ENCODE peak calls at places on chromosomes 11 and 22, in four cellular contexts. S, R, E and J are unnamed samples.

GRCh38 chr22:48263431-48263765 is 1500.9 kb downstream of the TBC1D22A start:
- DNase-seq in S (no peak), R (no peak), E (no peak), J (no peak)

GRCh38 chr22:36386351-36386899 is 1.3 kb downstream of the MYH9 start:
- DNase-seq in S (no peak), R (peak; percentile 89), E (peak; percentile 43), J (no peak)

GRCh38 chr11:119062779-119063178 is 4.8 kb upstream of the VPS11 start:
- DNase-seq in S (no peak), R (no peak), E (peak; percentile 22), J (no peak)

GRCh38 chr11:74546752-74547151 is 45.6 kb upstream of the POLD3 start:
- DNase-seq in S (no peak), R (no peak), E (no peak), J (peak; percentile 71)

GRCh38 chr22:35995772-35996171 is 32.9 kb downstream of the RBFOX2 start:
- DNase-seq in S (no peak), R (no peak), E (no peak), J (peak; percentile 35)

GRCh38 chr11:104956528-104956927 is 11.8 kb downstream of the CASP4 start:
- DNase-seq in S (no peak), R (no peak), E (peak; percentile 0), J (no peak)

GRCh38 chr11:61173456-61173855 is 12.2 kb upstream of the VPS37C start:
- DNase-seq in S (no peak), R (no peak), E (peak; percentile 49), J (no peak)

GRCh38 chr11:74720596-74721478 is 10.4 kb downstream of the CHRDL2 start:
- DNase-seq in S (no peak), R (peak; percentile 63), E (no peak), J (peak; percentile 65)

GRCh38 chr11:8810331-8811301 is 100.4 kb upstream of the AKIP1 start:
- DNase-seq in S (peak; percentile 82), R (peak; percentile 90), E (no peak), J (peak; percentile 79)

GRCh38 chr11:2203440-2204259 is 32.0 kb upstream of the TH start:
- DNase-seq in S (no peak), R (peak; percentile 61), E (no peak), J (peak; percentile 25)

GRCh38 chr22:43829904-43830851 is 18.1 kb upstream of the EFCAB6 start:
- DNase-seq in S (no peak), R (peak; percentile 56), E (no peak), J (no peak)

GRCh38 chr22:44049369-44050231 is 25.5 kb downstream of the PARVB start:
- DNase-seq in S (no peak), R (no peak), E (no peak), J (no peak)

GRCh38 chr11:44619931-44620725 is 54.7 kb downstream of the CD82 start:
- DNase-seq in S (peak; percentile 20), R (peak; percentile 73), E (no peak), J (peak; percentile 49)

DNA sequence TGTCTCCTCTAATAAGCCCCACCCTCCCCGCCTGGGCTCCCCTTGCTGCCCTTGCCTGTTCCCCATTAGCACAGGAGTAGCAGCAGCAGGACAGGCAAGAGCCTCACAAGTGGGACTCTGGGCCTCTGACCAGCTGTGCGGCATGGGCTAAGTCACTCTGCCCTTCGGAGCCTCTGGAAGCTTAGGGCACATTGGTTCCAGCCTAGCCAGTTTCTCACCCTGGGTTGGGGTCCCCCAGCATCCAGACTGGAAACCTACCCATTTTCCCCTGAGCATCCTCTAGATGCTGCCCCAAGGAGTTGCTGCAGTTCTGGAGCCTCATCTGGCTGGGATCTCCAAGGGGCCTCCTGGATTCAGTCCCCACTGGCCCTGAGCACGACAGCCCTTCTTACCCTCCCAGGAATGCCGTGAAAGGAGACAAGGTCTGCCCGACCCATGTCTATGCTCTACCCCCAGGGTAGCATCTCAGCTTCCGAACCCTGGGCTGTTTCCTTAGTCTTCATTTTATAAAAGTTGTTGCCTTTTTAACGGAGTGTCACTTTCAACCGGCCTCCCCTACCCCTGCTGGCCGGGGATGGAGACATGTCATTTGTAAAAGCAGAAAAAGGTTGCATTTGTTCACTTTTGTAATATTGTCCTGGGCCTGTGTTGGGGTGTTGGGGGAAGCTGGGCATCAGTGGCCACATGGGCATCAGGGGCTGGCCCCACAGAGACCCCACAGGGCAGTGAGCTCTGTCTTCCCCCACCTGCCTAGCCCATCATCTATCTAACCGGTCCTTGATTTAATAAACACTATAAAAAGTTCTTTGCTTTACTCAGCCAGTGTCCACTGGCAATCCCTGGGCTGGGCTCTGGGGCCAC is 14.4 kb downstream of the TSKU start:
- DNase-seq in S (no peak), R (peak; percentile 62), E (no peak), J (no peak)
- H3K4me1 ChIP-seq in S (no peaks in the 10 kb centered on the region), R (peaks cover 25% of the 10 kb centered on the region), E (peaks cover 100% of the 10 kb centered on the region), J (peaks cover 21% of the 10 kb centered on the region)

DNA sequence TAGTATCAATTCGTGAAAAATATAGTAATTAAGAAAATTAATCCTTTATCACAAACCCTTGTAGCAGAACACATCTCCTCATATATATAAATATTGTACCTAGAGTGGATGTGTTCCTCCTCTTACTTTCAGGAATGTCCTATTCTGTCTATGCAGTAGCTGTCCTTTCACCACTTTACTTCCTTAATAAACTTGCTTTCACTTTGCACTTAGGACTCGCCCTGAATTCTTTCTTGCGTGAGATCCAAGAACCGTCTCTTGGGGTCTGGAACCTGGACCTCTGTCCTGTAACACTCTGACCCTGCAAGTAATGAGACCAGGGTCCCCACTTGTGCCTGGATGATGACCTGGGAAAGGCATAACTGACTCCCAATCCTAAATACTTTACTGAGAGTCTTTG is 69.5 kb downstream of the FAM168A start:
- DNase-seq in S (no peak), R (no peak), E (no peak), J (no peak)
- H3K4me1 ChIP-seq in S (peaks cover 22% of the 10 kb centered on the region), R (peaks cover 15% of the 10 kb centered on the region), E (peaks cover 6% of the 10 kb centered on the region), J (no peaks in the 10 kb centered on the region)

GRCh38 chr11:66593303-66593635 is 284 bp downstream of the CCS start:
- DNase-seq in S (no peak), R (no peak), E (no peak), J (no peak)

GRCh38 chr11:66593650-66594049 is 665 bp downstream of the CCS start:
- DNase-seq in S (no peak), R (no peak), E (no peak), J (no peak)

GRCh38 chr11:66589996-66590675 is 2.7 kb downstream of the CCDC87 start:
- DNase-seq in S (no peak), R (no peak), E (no peak), J (no peak)

GRCh38 chr11:66591175-66591574 is 1.7 kb downstream of the CCDC87 start:
- DNase-seq in S (no peak), R (no peak), E (no peak), J (no peak)

DNA sequence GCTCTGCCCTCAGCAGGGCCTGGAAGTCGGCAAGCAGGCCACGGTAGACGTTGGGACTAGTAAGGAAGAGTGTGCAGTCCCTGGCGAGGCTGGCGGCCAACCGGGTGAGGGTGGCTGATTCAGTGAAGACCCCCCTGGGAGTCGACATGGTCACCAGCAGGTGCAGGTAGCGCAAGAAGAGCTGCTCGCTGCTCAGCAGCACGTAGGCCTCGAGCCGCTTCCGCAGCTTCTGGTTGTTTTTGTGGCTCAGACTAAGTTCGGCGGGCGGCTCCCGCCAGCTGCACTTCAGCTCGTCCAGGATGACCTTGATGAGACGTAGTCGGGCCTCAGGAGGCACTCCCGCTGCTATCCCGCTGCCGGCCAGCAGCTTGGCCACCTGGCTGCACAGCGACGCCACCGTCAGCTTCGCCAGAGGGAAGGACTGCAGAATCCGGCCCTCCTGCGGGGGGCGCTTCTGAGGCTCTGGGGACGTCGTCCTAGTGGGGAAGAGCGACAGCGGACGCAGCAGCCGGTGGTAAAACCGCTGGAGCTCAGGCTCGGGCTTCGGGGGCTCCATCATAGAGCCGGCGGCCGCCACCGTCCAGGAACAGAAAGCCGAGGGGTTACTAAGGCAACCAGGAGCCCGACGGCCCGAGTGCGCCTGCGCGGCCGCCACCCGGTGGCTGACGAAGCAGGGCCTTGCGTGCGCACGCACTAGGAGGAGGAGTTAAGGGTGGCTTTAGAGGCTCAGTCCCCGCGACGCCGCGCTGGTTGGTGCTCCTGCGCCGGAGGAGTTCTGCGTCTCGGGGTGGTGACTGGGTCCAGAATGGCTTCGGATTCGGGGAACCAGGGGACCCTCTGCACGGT is at the start of the genes CCDC87 and CCS:
- DNase-seq in S (peak; percentile 96), R (peak; percentile 100), E (peak; percentile 96), J (peak; percentile 96)
- H3K4me1 ChIP-seq in S (no peaks in the 10 kb centered on the region), R (peaks cover 43% of the 10 kb centered on the region), E (peaks cover 9% of the 10 kb centered on the region), J (peaks cover 4% of the 10 kb centered on the region)

DNA sequence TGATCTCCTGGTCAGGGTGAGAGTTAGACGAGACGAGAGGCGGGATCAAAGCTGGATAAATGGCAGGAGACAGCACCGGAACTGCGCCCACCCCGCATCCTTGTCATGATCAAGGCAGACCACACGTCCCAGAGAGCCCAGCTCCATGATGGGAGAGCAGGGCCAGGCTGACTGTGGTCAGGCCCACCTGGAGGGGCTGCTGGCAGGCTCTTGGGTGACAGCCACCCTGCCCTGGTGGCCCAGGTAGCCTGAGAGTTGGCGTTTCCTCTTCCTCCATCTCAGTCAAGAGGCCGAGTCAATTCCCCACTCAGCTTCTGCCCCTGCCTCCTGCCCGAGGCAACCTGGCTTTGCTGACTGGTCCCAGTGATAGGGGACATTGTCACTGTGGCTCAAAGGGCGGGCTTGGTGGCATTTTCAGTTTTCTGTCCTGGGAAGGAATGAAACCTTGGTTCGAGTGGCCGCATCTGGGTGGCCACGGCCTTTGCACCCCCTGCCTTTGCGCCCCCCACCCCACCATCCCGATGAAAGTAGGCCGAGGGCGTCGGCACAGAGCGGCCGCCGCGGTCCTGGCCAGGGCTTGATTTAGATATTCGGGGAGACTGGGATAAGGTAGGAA is 60.8 kb upstream of the PPARA start:
- DNase-seq in S (no peak), R (peak; percentile 64), E (no peak), J (no peak)
- H3K4me1 ChIP-seq in S (no peaks in the 10 kb centered on the region), R (peaks cover 100% of the 10 kb centered on the region), E (peaks cover 82% of the 10 kb centered on the region), J (peaks cover 85% of the 10 kb centered on the region)

GRCh38 chr11:65590240-65590738 is 5.3 kb downstream of the KCNK7 start:
- DNase-seq in S (no peak), R (no peak), E (no peak), J (no peak)

GRCh38 chr11:65586676-65587075 is 8.9 kb downstream of the KCNK7 start:
- DNase-seq in S (peak; percentile 67), R (no peak), E (no peak), J (no peak)

GRCh38 chr11:65591939-65592814 is 3.4 kb downstream of the KCNK7 start:
- DNase-seq in S (peak; percentile 84), R (peak; percentile 85), E (no peak), J (no peak)

GRCh38 chr11:65588199-65589054 is 7.2 kb downstream of the KCNK7 start:
- DNase-seq in S (peak; percentile 84), R (peak; percentile 92), E (peak; percentile 77), J (no peak)

GRCh38 chr11:65589444-65590239 is 6.0 kb downstream of the KCNK7 start:
- DNase-seq in S (no peak), R (peak; percentile 85), E (no peak), J (no peak)
- H3K4me1 ChIP-seq in S (no peaks in the 10 kb centered on the region), R (peaks cover 90% of the 10 kb centered on the region), E (peaks cover 15% of the 10 kb centered on the region), J (no peaks in the 10 kb centered on the region)

GRCh38 chr11:46700251-46701077 is at the start of the genes ARHGAP1 and ZNF408:
- DNase-seq in S (peak; percentile 99), R (peak; percentile 100), E (peak; percentile 99), J (peak; percentile 99)
- H3K4me1 ChIP-seq in S (no peaks in the 10 kb centered on the region), R (peaks cover 70% of the 10 kb centered on the region), E (peaks cover 24% of the 10 kb centered on the region), J (peaks cover 13% of the 10 kb centered on the region)

GRCh38 chr22:24289138-24289537 is 18.5 kb downstream of the SPECC1L start:
- DNase-seq in S (no peak), R (no peak), E (no peak), J (no peak)

GRCh38 chr22:24290459-24290858 is 19.8 kb downstream of the SPECC1L start:
- DNase-seq in S (no peak), R (no peak), E (no peak), J (no peak)

GRCh38 chr22:24285245-24285644 is 14.6 kb downstream of the SPECC1L start:
- DNase-seq in S (no peak), R (no peak), E (no peak), J (no peak)

GRCh38 chr22:24291538-24292201 is 21.0 kb downstream of the SPECC1L start:
- DNase-seq in S (no peak), R (no peak), E (no peak), J (no peak)

GRCh38 chr22:24289781-24290181 is 19.1 kb downstream of the SPECC1L start:
- DNase-seq in S (no peak), R (no peak), E (no peak), J (no peak)
- H3K4me1 ChIP-seq in S (no peaks in the 10 kb centered on the region), R (peaks cover 59% of the 10 kb centered on the region), E (peaks cover 52% of the 10 kb centered on the region), J (no peaks in the 10 kb centered on the region)